ENCODE peak calls at places on chromosome 13, in ten cellular contexts. J is body of pancreas, V is ovary, M is K562, S is adrenal gland, B is right lobe of liver, N is stomach, X is transverse colon, I is Peyer's patch, T is esophagus squamous epithelium. E is an unnamed sample.

GRCh38 chr13:74715718-74716117 is 581.5 kb upstream of the KLF12 start:
- DNase-seq in J (no peak), V (no peak), M (no peak), S (no peak), B (no peak), N (no peak), X (no peak), I (no peak), T (no peak), E (no peak)

GRCh38 chr13:51894239-51894638 is 32.5 kb downstream of the CCDC70 start:
- DNase-seq in J (no peak), V (no peak), M (no peak), S (no peak), B (no peak), N (no peak), X (no peak), I (no peak), T (no peak), E (no peak)

GRCh38 chr13:110005563-110005962 is 219.2 kb upstream of the IRS2 start:
- DNase-seq in J (no peak), V (no peak), M (no peak), S (no peak), B (no peak), N (no peak), X (no peak), I (no peak), T (no peak), E (no peak)

GRCh38 chr13:97322740-97323342 is 100.7 kb downstream of the MBNL2 start:
- DNase-seq in J (no peak), V (no peak), M (no peak), S (no peak), B (no peak), N (no peak), X (no peak), I (no peak), T (no peak), E (no peak)

GRCh38 chr13:28744091-28744536 is 25.3 kb upstream of the SLC46A3 start:
- DNase-seq in J (no peak), V (no peak), M (no peak), S (no peak), B (no peak), N (no peak), X (no peak), I (no peak), T (no peak), E (no peak)

GRCh38 chr13:40052954-40053353 is 397.5 kb downstream of the COG6 start:
- DNase-seq in J (no peak), V (no peak), M (no peak), S (no peak), B (no peak), N (no peak), X (no peak), I (no peak), T (no peak), E (no peak)

GRCh38 chr13:65613004-65613403 is 1617.1 kb downstream of the PCDH9 start:
- DNase-seq in J (no peak), V (no peak), M (peak; percentile 4), S (no peak), B (no peak), N (no peak), X (no peak), I (no peak), T (no peak), E (no peak)

GRCh38 chr13:48976677-48977625 is 1.2 kb downstream of the FNDC3A start:
- DNase-seq in J (no peak), V (no peak), M (no peak), S (no peak), B (no peak), N (no peak), X (peak; percentile 85), I (no peak), T (peak; percentile 33), E (no peak)

GRCh38 chr13:20359335-20359734 is 127.2 kb upstream of the GJB6 start:
- DNase-seq in J (no peak), V (no peak), M (no peak), S (no peak), B (no peak), N (no peak), X (no peak), I (no peak), T (no peak), E (no peak)

GRCh38 chr13:25768726-25769270 is 283.0 kb downstream of the SHISA2 start:
- DNase-seq in J (no peak), V (no peak), M (no peak), S (no peak), B (no peak), N (no peak), X (no peak), I (no peak), T (no peak), E (no peak)

GRCh38 chr13:109759609-109760008 is 26.8 kb downstream of the IRS2 start:
- DNase-seq in J (no peak), V (no peak), M (no peak), S (no peak), B (no peak), N (no peak), X (no peak), I (no peak), T (no peak), E (no peak)

GRCh38 chr13:109412232-109412935 is 374.0 kb downstream of the IRS2 start:
- DNase-seq in J (peak; percentile 25), V (peak; percentile 70), M (no peak), S (peak; percentile 68), B (peak; percentile 79), N (peak; percentile 34), X (peak; percentile 32), I (peak; percentile 60), T (no peak), E (no peak)

GRCh38 chr13:102400619-102401125 is 1.2 kb downstream of the FGF14 start:
- DNase-seq in J (peak; percentile 35), V (no peak), M (no peak), S (no peak), B (peak; percentile 48), N (no peak), X (no peak), I (no peak), T (no peak), E (no peak)

GRCh38 chr13:32824671-32825070 is 191.6 kb upstream of the KL start:
- DNase-seq in J (no peak), V (no peak), M (no peak), S (no peak), B (no peak), N (no peak), X (no peak), I (no peak), T (no peak), E (peak; percentile 72)

GRCh38 chr13:33307820-33308219 is 22.3 kb upstream of the STARD13 start:
- DNase-seq in J (no peak), V (no peak), M (no peak), S (no peak), B (no peak), N (no peak), X (no peak), I (no peak), T (no peak), E (no peak)

GRCh38 chr13:47632311-47632710 is 368.8 kb downstream of the SUCLA2 start:
- DNase-seq in J (no peak), V (no peak), M (no peak), S (no peak), B (no peak), N (no peak), X (no peak), I (no peak), T (no peak), E (no peak)

GRCh38 chr13:34300559-34300958 is 482.6 kb downstream of the RFC3 start:
- DNase-seq in J (no peak), V (no peak), M (no peak), S (no peak), B (no peak), N (no peak), X (no peak), I (no peak), T (no peak), E (no peak)

GRCh38 chr13:73244486-73244885 is 185.7 kb downstream of the KLF5 start:
- DNase-seq in J (no peak), V (no peak), M (no peak), S (no peak), B (no peak), N (no peak), X (no peak), I (no peak), T (no peak), E (no peak)

GRCh38 chr13:59111711-59112110 is 1052.0 kb downstream of the DIAPH3 start:
- DNase-seq in J (no peak), V (no peak), M (no peak), S (no peak), B (no peak), N (no peak), X (no peak), I (no peak), T (no peak), E (no peak)

GRCh38 chr13:77218274-77218673 is 108.6 kb downstream of the MYCBP2 start:
- DNase-seq in J (no peak), V (no peak), M (no peak), S (no peak), B (no peak), N (no peak), X (no peak), I (no peak), T (no peak), E (no peak)
- H3K36me3 ChIP-seq in J (peaks cover 5% of the 10 kb centered on the region), V (no peaks in the 10 kb centered on the region), M (peaks cover 19% of the 10 kb centered on the region), S (no peaks in the 10 kb centered on the region), B (no peaks in the 10 kb centered on the region), N (peaks cover 6% of the 10 kb centered on the region), X (no peaks in the 10 kb centered on the region), I (no peaks in the 10 kb centered on the region), T (peaks cover 4% of the 10 kb centered on the region), E (no peaks in the 10 kb centered on the region)

GRCh38 chr13:99087130-99087953 is 109.5 kb upstream of the DOCK9 start:
- DNase-seq in J (peak; percentile 93), V (peak; percentile 92), M (peak; percentile 91), S (peak; percentile 90), B (peak; percentile 95), N (peak; percentile 93), X (peak; percentile 95), I (peak; percentile 95), T (peak; percentile 21), E (peak; percentile 95)
- TF ChIP-seq POLR2A in J (peak; percentile 89), V (peak; percentile 69), M (peak; percentile 74), S (peak; percentile 83), B (peak; percentile 61), N (peak; percentile 29), X (peak; percentile 92), I (peak; percentile 72), T (peak; percentile 16), E (peak; percentile 88)

GRCh38 chr13:30806784-30807183 is 71.4 kb downstream of the ALOX5AP start:
- DNase-seq in J (no peak), V (no peak), M (no peak), S (no peak), B (no peak), N (no peak), X (no peak), I (no peak), T (no peak), E (no peak)
- H3K4me1 ChIP-seq in J (peaks cover 28% of the 10 kb centered on the region), V (peaks cover 2% of the 10 kb centered on the region), M (no peaks in the 10 kb centered on the region), S (peaks cover 18% of the 10 kb centered on the region), B (peaks cover 22% of the 10 kb centered on the region), N (peaks cover 26% of the 10 kb centered on the region), X (no peaks in the 10 kb centered on the region), I (no peaks in the 10 kb centered on the region), T (peaks cover 48% of the 10 kb centered on the region), E (no peaks in the 10 kb centered on the region)

DNA sequence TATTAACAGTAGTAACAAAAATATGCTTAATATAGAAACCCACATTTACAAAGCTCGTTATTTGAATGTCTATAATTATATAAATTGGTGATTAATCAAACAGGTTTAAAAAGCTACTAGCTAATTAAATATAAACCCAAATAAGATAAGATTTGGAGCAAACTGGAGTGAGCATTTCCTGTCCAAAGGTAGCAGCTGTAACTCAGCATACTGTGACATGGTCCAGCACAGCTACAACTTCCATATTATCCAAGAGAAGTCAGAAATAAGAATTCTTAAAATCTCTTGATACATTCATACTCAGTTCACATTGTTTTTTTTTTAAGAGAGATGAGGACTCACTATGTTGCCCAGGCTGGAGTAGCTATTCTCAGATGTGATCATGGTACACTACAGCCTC is 8.5 kb downstream of the MTRF1 start:
- DNase-seq in J (no peak), V (no peak), M (no peak), S (no peak), B (no peak), N (no peak), X (no peak), I (no peak), T (no peak), E (no peak)
- H3K36me3 ChIP-seq in J (peaks cover 2% of the 10 kb centered on the region), V (no peaks in the 10 kb centered on the region), M (peaks cover 73% of the 10 kb centered on the region), S (no peaks in the 10 kb centered on the region), B (no peaks in the 10 kb centered on the region), N (no peaks in the 10 kb centered on the region), X (no peaks in the 10 kb centered on the region), I (no peaks in the 10 kb centered on the region), T (no peaks in the 10 kb centered on the region), E (peaks cover 2% of the 10 kb centered on the region)

E was measured in sigmoid colon.